ENCODE peak calls at places on chromosomes 1 and 21, in seven cellular contexts. Q, M, D, O, U, Z and G are unnamed samples.

GRCh38 chr21:33898546-33898945 is 17.1 kb downstream of the ATP5PO start:
- DNase-seq in D (no peak), O (no peak), Z (peak), U (no peak), M (no peak), Q (no peak), G (no peak)

GRCh38 chr1:30372792-30373433 is 350.5 kb downstream of the MATN1 start:
- DNase-seq in U (no peak), M (peak), Q (no peak), Z (no peak), D (no peak), O (no peak), G (peak)

GRCh38 chr1:218463194-218464156 is 118.3 kb downstream of the TGFB2 start:
- DNase-seq in O (no peak), Z (peak), M (no peak), D (no peak), U (peak), Q (peak), G (peak)

GRCh38 chr21:14453339-14453738 is 70.4 kb upstream of the HSPA13 start:
- DNase-seq in D (no peak), Z (no peak), Q (no peak), U (no peak), O (no peak), M (no peak), G (no peak)

GRCh38 chr1:233668725-233669294 is 54.9 kb downstream of the KCNK1 start:
- DNase-seq in U (no peak), M (no peak), Z (peak), Q (no peak), D (no peak), O (no peak), G (no peak)

GRCh38 chr21:42056468-42056867 is 14.6 kb upstream of the UMODL1 start:
- DNase-seq in D (no peak), M (peak), O (no peak), U (no peak), Q (no peak), Z (peak), G (no peak)

GRCh38 chr1:94634977-94635416 is 93.4 kb upstream of the F3 start:
- DNase-seq in M (no peak), U (no peak), Q (no peak), D (no peak), O (no peak), Z (no peak), G (no peak)

GRCh38 chr1:170711682-170712081 is 47.8 kb downstream of the PRRX1 start:
- DNase-seq in D (no peak), O (no peak), U (no peak), Z (peak), Q (no peak), M (no peak), G (no peak)

GRCh38 chr1:9249534-9250335 is 15.2 kb downstream of the H6PD start:
- DNase-seq in U (no peak), Q (peak), M (peak), O (no peak), Z (peak), D (no peak), G (peak)

GRCh38 chr1:9303916-9304315 is 11.2 kb downstream of the SPSB1 start:
- DNase-seq in Q (no peak), O (no peak), M (no peak), D (no peak), U (no peak), Z (no peak), G (no peak)

GRCh38 chr21:16309250-16309971 is 579.6 kb downstream of the USP25 start:
- DNase-seq in M (no peak), O (no peak), U (peak), D (no peak), Z (no peak), Q (no peak), G (peak)

GRCh38 chr21:28805885-28806284 is 186.8 kb downstream of the LTN1 start:
- DNase-seq in Q (no peak), D (peak), Z (peak), M (no peak), O (no peak), U (no peak), G (no peak)

GRCh38 chr1:110916669-110917306 is 43.8 kb downstream of the CD53 start:
- DNase-seq in Q (no peak), O (no peak), U (no peak), M (no peak), Z (peak), D (no peak), G (no peak)